ENCODE peak calls at places on chromosomes 3 and 15, in seven cellular contexts. F, K, A, H, G, S and W are unnamed samples.
A peak's percentile ranks its signal among the peaks of the same experiment; 100 is the strongest.

GRCh38 chr3:64341355-64341754 is 116.1 kb upstream of the PRICKLE2 start:
- DNase-seq in F (no peak), K (no peak), A (no peak), H (no peak), G (no peak), S (peak; percentile 56), W (no peak)

GRCh38 chr15:78213425-78213750 is 21.0 kb downstream of the ACSBG1 start:
- DNase-seq in F (no peak), K (no peak), A (no peak), H (no peak), G (no peak), S (no peak), W (no peak)

GRCh38 chr15:64536244-64536836 is 76.0 kb downstream of the ZNF609 start:
- DNase-seq in F (peak; percentile 58), K (no peak), A (no peak), H (no peak), G (peak; percentile 68), S (peak; percentile 92), W (no peak)

GRCh38 chr15:64902863-64903262 is 8.8 kb upstream of the ANKDD1A start:
- DNase-seq in F (no peak), K (no peak), A (no peak), H (no peak), G (no peak), S (no peak), W (no peak)

GRCh38 chr3:190384241-190384863 is 3.6 kb upstream of the CLDN16 start:
- DNase-seq in F (peak; percentile 88), K (peak; percentile 53), A (no peak), H (no peak), G (peak; percentile 64), S (peak; percentile 69), W (peak; percentile 23)

GRCh38 chr15:49215768-49216739 is 46.0 kb downstream of the GALK2 start:
- DNase-seq in F (peak; percentile 27), K (no peak), A (no peak), H (peak; percentile 57), G (no peak), S (no peak), W (peak; percentile 97)

GRCh38 chr3:197027151-197027895 is 2.3 kb downstream of the MELTF start:
- DNase-seq in F (no peak), K (no peak), A (no peak), H (no peak), G (peak; percentile 65), S (peak; percentile 6), W (no peak)

GRCh38 chr3:123788706-123789105 is 95.4 kb downstream of the MYLK start:
- DNase-seq in F (no peak), K (no peak), A (no peak), H (no peak), G (no peak), S (peak; percentile 61), W (no peak)

GRCh38 chr3:197733042-197733441 is 3.7 kb downstream of the RUBCN start:
- DNase-seq in F (no peak), K (no peak), A (no peak), H (no peak), G (no peak), S (no peak), W (no peak)

GRCh38 chr15:29348308-29348914 is 78.8 kb upstream of the NSMCE3 start:
- DNase-seq in F (no peak), K (peak; percentile 75), A (no peak), H (no peak), G (no peak), S (no peak), W (peak; percentile 89)

GRCh38 chr3:16807981-16808380 is 76.8 kb upstream of the PLCL2 start:
- DNase-seq in F (no peak), K (no peak), A (no peak), H (no peak), G (no peak), S (no peak), W (no peak)

GRCh38 chr3:21920431-21920830 is 169.4 kb upstream of the ZNF385D start:
- DNase-seq in F (no peak), K (no peak), A (no peak), H (no peak), G (no peak), S (peak; percentile 94), W (no peak)

GRCh38 chr3:168618827-168619226 is 523.1 kb upstream of the GOLIM4 start:
- DNase-seq in F (no peak), K (no peak), A (no peak), H (no peak), G (no peak), S (no peak), W (no peak)

GRCh38 chr15:41416162-41416741 is 643 bp upstream of the RTF1 start:
- DNase-seq in F (no peak), K (no peak), A (no peak), H (no peak), G (no peak), S (no peak), W (no peak)

GRCh38 chr15:46129145-46129544 is 494.3 kb downstream of the SQOR start:
- DNase-seq in F (no peak), K (no peak), A (no peak), H (no peak), G (no peak), S (peak; percentile 50), W (no peak)

GRCh38 chr15:77025066-77025435 is 30.1 kb downstream of the PSTPIP1 start:
- DNase-seq in F (no peak), K (no peak), A (no peak), H (no peak), G (no peak), S (no peak), W (no peak)

GRCh38 chr3:56323986-56324420 is 144.3 kb downstream of the ERC2 start:
- DNase-seq in F (peak; percentile 83), K (no peak), A (peak; percentile 24), H (no peak), G (no peak), S (peak; percentile 49), W (no peak)

GRCh38 chr15:90623854-90624253 is 93.3 kb upstream of the BLM start:
- DNase-seq in F (no peak), K (no peak), A (no peak), H (no peak), G (no peak), S (no peak), W (no peak)

DNA sequence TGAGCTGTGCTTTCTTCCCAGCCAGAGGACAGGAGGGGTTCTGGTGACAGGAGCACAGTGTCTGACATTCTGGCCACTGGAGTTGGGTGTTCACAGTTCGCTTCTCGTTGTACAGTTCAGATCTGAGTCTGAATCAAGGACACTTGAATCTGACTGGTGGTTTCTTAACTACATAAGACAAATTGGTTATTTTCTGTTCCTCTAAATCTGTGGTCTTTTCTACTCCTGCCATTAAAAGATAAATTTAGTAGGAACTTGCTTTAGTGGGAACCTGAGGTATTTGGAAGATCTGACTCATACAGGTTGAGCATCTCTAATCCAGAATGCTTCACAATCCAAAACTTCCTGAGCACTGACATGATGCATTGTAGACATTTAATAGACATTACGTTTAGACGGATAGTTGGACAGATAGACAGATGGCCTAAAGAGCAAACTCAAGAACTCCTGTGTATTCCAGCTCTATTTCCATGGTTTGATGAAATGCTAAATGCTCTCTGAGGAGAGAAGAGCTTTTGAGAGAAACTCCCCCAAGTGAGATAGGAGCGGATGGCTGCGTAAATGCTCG is 71.0 kb downstream of the CCK start:
- DNase-seq in F (no peak), K (no peak), A (no peak), H (no peak), G (no peak), S (no peak), W (no peak)
- H3K4me1 ChIP-seq in F (no peaks in the 10 kb centered on the region), K (no peaks in the 10 kb centered on the region), A (peaks cover 6% of the 10 kb centered on the region), H (peaks cover 16% of the 10 kb centered on the region), G (no peaks in the 10 kb centered on the region), S (peaks cover 4% of the 10 kb centered on the region), W (no peaks in the 10 kb centered on the region)

DNA sequence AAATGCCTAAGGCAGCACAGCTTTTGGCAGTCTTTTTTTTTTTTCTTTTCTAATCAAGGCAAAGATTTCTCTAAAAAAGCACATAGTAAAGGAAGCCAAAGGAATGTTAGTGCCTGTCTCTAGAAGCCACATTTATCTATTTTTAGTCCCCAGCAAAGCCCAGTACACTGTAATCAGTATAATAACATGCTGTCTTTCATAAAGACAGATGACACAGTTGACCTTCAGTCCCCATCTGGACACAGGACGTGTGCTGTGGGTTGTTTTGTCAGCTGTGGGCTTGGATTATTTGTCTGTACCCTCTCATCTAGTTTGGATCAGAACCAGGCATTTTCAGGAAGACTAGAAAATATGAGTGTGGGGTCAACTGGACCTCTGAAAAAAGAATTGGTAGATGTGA is 110.4 kb upstream of the CTNNB1 start:
- DNase-seq in F (no peak), K (no peak), A (no peak), H (no peak), G (no peak), S (no peak), W (no peak)
- H3K4me1 ChIP-seq in F (no peaks in the 10 kb centered on the region), K (no peaks in the 10 kb centered on the region), A (no peaks in the 10 kb centered on the region), H (no peaks in the 10 kb centered on the region), G (no peaks in the 10 kb centered on the region), S (no peaks in the 10 kb centered on the region), W (no peaks in the 10 kb centered on the region)

DNA sequence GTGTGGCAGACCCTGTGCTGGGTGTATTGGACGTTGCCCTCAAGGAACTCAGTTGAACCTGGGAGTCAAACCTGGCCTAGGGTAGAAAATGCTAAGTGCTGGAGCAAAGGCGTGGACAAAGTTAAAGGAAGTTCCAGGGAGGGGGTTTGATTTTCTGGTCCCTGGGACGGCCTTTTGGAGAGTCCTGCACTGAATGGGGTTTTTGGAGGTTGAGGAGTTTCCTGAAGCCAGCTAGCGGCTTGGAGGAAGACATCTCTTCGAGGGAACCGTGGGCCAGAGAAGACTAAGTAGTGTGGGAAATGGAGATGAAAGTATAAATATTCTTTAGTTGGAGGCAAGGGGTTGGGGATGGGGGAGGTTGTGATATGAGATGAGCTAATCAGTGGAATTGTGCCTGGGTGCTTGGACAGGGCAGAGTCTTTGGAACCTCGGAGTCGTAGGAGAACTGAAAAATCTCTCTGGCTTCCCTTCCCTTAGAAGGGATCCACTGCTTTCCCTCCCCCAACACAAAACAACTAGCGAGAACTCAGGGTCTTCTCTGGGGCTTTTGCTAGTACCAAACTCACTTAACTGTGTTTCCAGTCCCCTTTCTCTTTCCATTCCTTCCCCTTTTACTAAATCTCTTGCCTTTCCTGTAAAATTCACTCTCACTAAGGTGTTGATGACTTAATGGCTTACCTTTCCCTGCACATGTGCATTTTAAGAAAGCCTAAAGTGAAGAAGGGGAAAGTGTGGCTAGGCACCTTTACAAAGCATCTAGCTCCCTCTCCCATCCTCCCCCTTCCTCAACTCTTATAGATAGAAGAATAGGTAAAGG is 1.0 kb downstream of the LPP start:
- DNase-seq in F (no peak), K (no peak), A (no peak), H (no peak), G (no peak), S (peak; percentile 43), W (no peak)
- H3K4me1 ChIP-seq in F (peaks cover 13% of the 10 kb centered on the region), K (peaks cover 13% of the 10 kb centered on the region), A (peaks cover 8% of the 10 kb centered on the region), H (peaks cover 44% of the 10 kb centered on the region), G (peaks cover 55% of the 10 kb centered on the region), S (peaks cover 33% of the 10 kb centered on the region), W (peaks cover 27% of the 10 kb centered on the region)

GRCh38 chr3:38121832-38122461 is 15.0 kb downstream of the ACAA1 start:
- DNase-seq in F (no peak), K (no peak), A (no peak), H (no peak), G (no peak), S (no peak), W (no peak)
- H3K4me1 ChIP-seq in F (no peaks in the 10 kb centered on the region), K (no peaks in the 10 kb centered on the region), A (no peaks in the 10 kb centered on the region), H (peaks cover 4% of the 10 kb centered on the region), G (no peaks in the 10 kb centered on the region), S (no peaks in the 10 kb centered on the region), W (no peaks in the 10 kb centered on the region)